ENCODE peak calls at places on chromosomes 4 and X, in four cellular contexts. P, Z, N and J are unnamed samples. For H3K27me3, the result is how much of the 10 kb centered on the place peaks cover.

GRCh38 chrX:42739258-42739657 is 38.7 kb downstream of the PPP1R2C start:
- DNase-seq in P (no peak), Z (no peak), N (no peak), J (no peak)

GRCh38 chr4:15482346-15482745 is 12.7 kb downstream of the CC2D2A start:
- DNase-seq in P (no peak), Z (peak), N (no peak), J (no peak)

GRCh38 chr4:99436976-99437655 is 2.0 kb upstream of the ADH7 start:
- DNase-seq in P (no peak), Z (no peak), N (no peak), J (no peak)

GRCh38 chrX:5474282-5474681 is 754.4 kb downstream of the NLGN4X start:
- DNase-seq in P (no peak), Z (no peak), N (no peak), J (no peak)

GRCh38 chr4:84826681-84827080 is 139.8 kb downstream of the WDFY3 start:
- DNase-seq in P (no peak), Z (peak), N (no peak), J (no peak)

GRCh38 chr4:153296424-153296823 is 48.1 kb upstream of the MND1 start:
- DNase-seq in P (no peak), Z (no peak), N (no peak), J (no peak)

GRCh38 chrX:79364306-79364705 is 2.8 kb downstream of the ITM2A start:
- DNase-seq in P (no peak), Z (no peak), N (no peak), J (no peak)

GRCh38 chrX:78886550-78886949 is 58.6 kb upstream of the P2RY10 start:
- DNase-seq in P (no peak), Z (no peak), N (no peak), J (no peak)

GRCh38 chr4:56821394-56822263 is at the start of gene SPINK2:
- DNase-seq in P (peak), Z (peak), N (peak), J (peak)

GRCh38 chr4:7747062-7747385 is 192.6 kb downstream of the AFAP1 start:
- DNase-seq in P (no peak), Z (no peak), N (peak), J (no peak)

GRCh38 chr4:183268556-183268955 is 51.5 kb downstream of the CLDN22 start:
- DNase-seq in P (no peak), Z (no peak), N (no peak), J (no peak)

GRCh38 chr4:135564090-135564489 is 1362.5 kb upstream of the PABPC4L start:
- DNase-seq in P (no peak), Z (no peak), N (no peak), J (no peak)

GRCh38 chr4:124806403-124806802 is 93.9 kb upstream of the ANKRD50 start:
- DNase-seq in P (no peak), Z (no peak), N (no peak), J (no peak)

GRCh38 chrX:40734956-40735317 is 405 bp downstream of the MED14 start:
- DNase-seq in P (no peak), Z (peak), N (no peak), J (peak)

GRCh38 chr4:139279723-139280620 is at the start of gene MGARP:
- DNase-seq in P (no peak), Z (no peak), N (peak), J (no peak)

GRCh38 chrX:43970528-43970927 is 2.7 kb downstream of the NDP start:
- DNase-seq in P (no peak), Z (no peak), N (no peak), J (no peak)

GRCh38 chr4:37653601-37654000 is 32.6 kb downstream of the RELL1 start:
- DNase-seq in P (no peak), Z (no peak), N (no peak), J (no peak)

GRCh38 chrX:18895157-18895952 is 88.6 kb downstream of the PHKA2 start:
- DNase-seq in P (no peak), Z (peak), N (peak), J (no peak)
- H3K27ac ChIP-seq in P (no peak), Z (peak), N (peak), J (no peak)

DNA sequence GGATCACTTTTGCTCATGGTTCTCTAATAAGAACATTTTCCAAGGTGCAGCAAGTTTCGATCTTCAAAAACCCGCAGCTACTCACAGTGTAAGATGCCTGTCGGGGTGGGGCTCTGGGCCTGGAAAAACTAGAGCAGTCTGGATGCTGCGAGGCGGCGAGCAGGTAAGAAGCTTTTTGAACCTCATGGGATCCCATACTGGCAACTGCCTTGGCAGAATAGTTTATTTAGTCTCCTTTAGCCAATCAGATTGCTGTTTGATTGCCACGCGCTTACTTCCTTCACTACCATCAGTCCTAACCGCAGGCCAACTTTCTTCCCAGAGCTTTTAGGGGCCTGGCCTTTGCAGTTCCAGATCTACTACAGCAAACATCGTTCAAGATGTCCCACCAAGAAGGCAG is 61.3 kb upstream of the MAGEB10 start:
- DNase-seq in P (no peak), Z (no peak), N (no peak), J (no peak)
- H3K27me3 ChIP-seq in P (under half), Z (under half), N (under half), J (under half)

GRCh38 chrX:24427747-24428019 is 37.4 kb upstream of the PDK3 start:
- DNase-seq in P (no peak), Z (no peak), N (no peak), J (no peak)
- H3K27ac ChIP-seq in P (no peak), Z (no peak), N (no peak), J (no peak)

DNA sequence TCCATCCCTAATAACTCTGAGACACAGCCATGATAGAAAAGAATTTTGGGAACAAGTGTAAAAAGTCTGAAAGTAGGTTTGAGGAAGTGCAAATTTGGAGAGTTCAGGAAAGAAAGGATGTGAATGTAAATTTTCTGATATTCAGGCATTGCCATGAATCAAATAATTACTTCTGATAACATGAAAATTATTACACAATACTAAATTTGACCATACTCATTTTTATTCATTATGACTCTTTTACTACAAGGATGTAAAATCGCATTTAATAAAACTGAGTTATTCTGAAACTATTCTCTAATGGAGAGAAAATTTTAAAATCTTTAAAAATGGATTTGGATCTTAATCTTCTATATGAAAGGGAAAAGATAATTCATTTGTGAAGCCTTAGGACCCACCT is 33.8 kb upstream of the NPY2R start:
- DNase-seq in P (no peak), Z (no peak), N (no peak), J (no peak)
- H3K27me3 ChIP-seq in P (under half), Z (under half), N (under half), J (under half)

DNA sequence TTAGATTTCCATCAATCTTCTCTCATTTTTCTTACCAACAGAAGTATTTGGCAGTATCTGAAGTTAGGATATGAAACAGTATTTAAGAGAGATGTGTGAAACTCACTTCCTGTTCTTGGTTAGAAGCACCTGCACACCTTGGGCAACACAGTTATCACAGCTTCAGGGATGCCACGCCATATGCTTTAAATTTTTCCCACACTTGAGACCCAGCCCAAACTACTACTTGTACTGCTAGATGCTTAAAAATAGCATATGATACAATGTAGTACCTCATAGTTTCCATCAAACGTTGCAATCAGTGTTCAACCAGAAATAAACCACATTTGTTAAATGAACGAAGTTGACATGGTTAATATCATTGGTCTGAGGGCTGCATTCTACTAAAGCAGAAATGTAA is 725.1 kb upstream of the FRG1 start:
- DNase-seq in P (no peak), Z (no peak), N (no peak), J (no peak)
- H3K27ac ChIP-seq in P (no peak), Z (no peak), N (no peak), J (no peak)

GRCh38 chr4:80199004-80199579 is 1.8 kb downstream of the PRDM8 start:
- DNase-seq in P (no peak), Z (no peak), N (no peak), J (no peak)
- H3K27me3 ChIP-seq in P (under half), Z (under half), N (half or more), J (under half)

DNA sequence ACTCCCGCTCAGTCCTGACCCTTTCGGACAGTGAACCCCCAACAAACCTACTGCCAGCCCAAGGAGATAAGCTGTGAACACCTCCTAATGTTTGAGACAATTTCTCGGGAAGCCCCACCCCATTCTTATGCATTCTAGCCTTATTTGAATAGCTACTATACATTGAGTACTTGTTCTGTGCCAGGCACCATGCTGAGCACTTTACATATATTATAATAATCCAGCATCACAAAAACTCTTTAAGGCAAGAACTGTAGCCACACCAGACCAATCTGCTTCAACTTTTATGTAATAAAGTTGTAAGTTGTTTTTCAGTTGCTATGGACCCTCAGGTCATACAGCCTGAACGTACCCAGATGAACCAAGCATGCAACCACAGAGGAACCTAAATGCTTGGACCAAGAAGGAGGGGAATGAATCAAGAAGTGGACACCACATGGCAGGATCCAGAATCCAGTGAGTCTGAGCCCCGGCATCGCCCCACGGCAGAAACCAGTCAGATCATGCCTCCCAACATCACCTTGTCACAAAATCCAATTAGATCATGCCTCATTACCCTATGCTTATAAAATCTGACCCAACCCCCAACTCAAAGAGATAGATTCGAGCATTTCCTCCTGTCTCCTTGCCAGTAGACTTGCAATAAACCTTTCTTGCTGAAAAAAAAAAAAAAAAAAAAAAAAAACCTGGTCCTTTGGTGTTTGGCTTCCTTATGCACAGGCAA is 225.0 kb downstream of the QDPR start:
- DNase-seq in P (no peak), Z (no peak), N (no peak), J (no peak)
- H3K27ac ChIP-seq in P (no peak), Z (no peak), N (no peak), J (no peak)